ENCODE peak calls at places on chromosomes 4 and X, in ten cellular contexts. B is tibial artery; I is AG04449; M is DMS 273 treated with DMSO at 0.1 percent for 48 hours; Z is colonic mucosa; F is iPS-NIHi11; E is RKO; Y is choroid plexus epithelial cell; U is activated CD8-positive, alpha-beta T cell treated with anti-CD3 and anti-CD28 coated beads, Interleukin-2, amount 10 ng/mL, durations not matched to agents 7 days and 5 days; K is pancreas. S is an unnamed sample.

GRCh38 chr4:41882622-41883347 is 52.4 kb upstream of the TMEM33 start:
- DNase-seq in B (no peak), K (no peak), Z (peak; percentile 38), M (no peak), U (peak; percentile 60), I (no peak), F (peak; percentile 93), E (no peak), Y (peak; percentile 50), S (no peak)

GRCh38 chr4:139655116-139655515 is 10.5 kb upstream of the MGST2 start:
- DNase-seq in Z (no peak), K (no peak), F (no peak), B (no peak), I (no peak), E (peak; percentile 65), M (peak; percentile 7), Y (peak; percentile 77), U (no peak), S (no peak)

GRCh38 chrX:72052415-72053090 is 79.2 kb downstream of the RTL5 start:
- DNase-seq in K (no peak), E (no peak), Y (peak; percentile 30), F (peak; percentile 28), B (no peak), I (no peak), M (no peak), Z (no peak), U (no peak), S (no peak)

GRCh38 chrX:118652717-118653116 is 74.7 kb upstream of the IL13RA1 start:
- DNase-seq in B (no peak), U (no peak), Z (no peak), Y (no peak), F (no peak), I (no peak), M (no peak), E (no peak), K (no peak), S (no peak)

GRCh38 chrX:155876704-155877103 is 4.4 kb upstream of the VAMP7 start:
- DNase-seq in E (no peak), M (no peak), F (no peak), U (no peak), Y (no peak), B (no peak), I (no peak), K (no peak), Z (no peak), S (no peak)

GRCh38 chrX:17525762-17526555 is 151.0 kb downstream of the NHS start:
- DNase-seq in Y (no peak), B (no peak), M (no peak), Z (no peak), K (no peak), U (no peak), E (no peak), F (no peak), I (no peak), S (no peak)

GRCh38 chrX:66672106-66672505 is 33.2 kb upstream of the EDA2R start:
- DNase-seq in Y (no peak), B (no peak), F (no peak), M (no peak), K (no peak), U (no peak), I (no peak), E (no peak), Z (no peak), S (no peak)

GRCh38 chrX:134782796-134783195 is 124.5 kb upstream of the PLAC1 start:
- DNase-seq in M (peak; percentile 11), F (no peak), U (no peak), E (peak; percentile 54), Z (no peak), I (no peak), K (no peak), B (no peak), Y (peak; percentile 68), S (no peak)

GRCh38 chr4:24322517-24322916 is 261.8 kb downstream of the DHX15 start:
- DNase-seq in M (no peak), Y (no peak), K (no peak), U (no peak), E (no peak), Z (no peak), I (no peak), B (no peak), F (no peak), S (no peak)

S was measured in mucosa of gallbladder.